ENCODE peak calls at places on chromosomes 13 and 19, in five cellular contexts. O, C, V, T and I are unnamed samples.

GRCh38 chr13:34347784-34348573 is 530.0 kb downstream of the RFC3 start:
- DNase-seq in O (no peak), C (no peak), V (no peak), T (peak; percentile 5), I (no peak)

GRCh38 chr19:38635483-38636399 is 11.7 kb upstream of the ACTN4 start:
- DNase-seq in O (no peak), C (no peak), V (no peak), T (no peak), I (no peak)

GRCh38 chr13:75960538-75960994 is 324.4 kb downstream of the LMO7 start:
- DNase-seq in O (peak; percentile 30), C (no peak), V (no peak), T (no peak), I (no peak)

GRCh38 chr19:4391701-4392543 is 8.4 kb downstream of the SH3GL1 start:
- DNase-seq in O (no peak), C (no peak), V (no peak), T (peak; percentile 84), I (no peak)

GRCh38 chr13:73732350-73732749 is 401.9 kb downstream of the KLF12 start:
- DNase-seq in O (no peak), C (no peak), V (no peak), T (no peak), I (no peak)

GRCh38 chr13:109275848-109276247 is 510.5 kb downstream of the IRS2 start:
- DNase-seq in O (peak; percentile 2), C (peak; percentile 17), V (no peak), T (no peak), I (no peak)

GRCh38 chr19:4456843-4457653 is 546 bp downstream of the UBXN6 start:
- DNase-seq in O (peak; percentile 71), C (peak; percentile 98), V (peak; percentile 78), T (no peak), I (no peak)

GRCh38 chr13:50613356-50613831 is 230.1 kb downstream of the DLEU7 start:
- DNase-seq in O (peak; percentile 89), C (no peak), V (no peak), T (no peak), I (no peak)

GRCh38 chr13:27170221-27170520 is 1.4 kb downstream of the USP12 start:
- DNase-seq in O (no peak), C (no peak), V (no peak), T (no peak), I (no peak)

GRCh38 chr19:46181386-46181774 is 33.3 kb downstream of the IGFL2 start:
- DNase-seq in O (no peak), C (no peak), V (no peak), T (no peak), I (peak; percentile 12)

GRCh38 chr19:3511506-3512251 is 5.6 kb downstream of the FZR1 start:
- DNase-seq in O (no peak), C (no peak), V (no peak), T (no peak), I (no peak)

DNA sequence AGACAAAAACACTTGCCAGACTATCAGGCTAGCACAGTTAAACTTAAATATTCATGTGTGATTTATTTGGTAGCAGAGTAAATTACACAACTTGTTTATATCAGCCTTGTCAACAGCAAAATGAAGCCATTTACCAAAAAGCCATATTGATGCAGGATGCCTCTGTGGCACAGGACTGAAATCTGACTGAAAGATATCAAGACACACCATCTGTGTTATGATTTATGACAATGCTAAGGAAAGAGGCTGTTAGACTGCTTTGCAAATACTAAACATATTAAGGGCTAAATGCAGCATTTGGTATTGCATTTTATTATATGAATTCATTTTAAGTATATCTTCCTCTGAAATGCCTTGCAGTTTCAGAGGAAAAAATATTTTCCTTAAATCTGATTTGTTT is 44.8 kb upstream of the FNDC3A start:
- DNase-seq in O (no peak), C (peak; percentile 9), V (no peak), T (no peak), I (no peak)
- TF ChIP-seq GABPA in O (no peak), C (no peak), V (no peak), T (no peak), I (no peak)

GRCh38 chr19:51460164-51460992 is 2.1 kb upstream of the SIGLEC8 start:
- DNase-seq in O (peak; percentile 78), C (peak; percentile 58), V (no peak), T (peak; percentile 21), I (peak; percentile 83)
- TF ChIP-seq POLR2AphosphoS5 in O (no peak), C (no peak), V (no peak), T (no peak), I (peak; percentile 63)

GRCh38 chr19:47660435-47660832 is 51.5 kb downstream of the BICRA start:
- DNase-seq in O (no peak), C (no peak), V (no peak), T (peak; percentile 87), I (no peak)

GRCh38 chr19:47661161-47661560 is 52.1 kb upstream of the EHD2 start:
- DNase-seq in O (no peak), C (no peak), V (no peak), T (no peak), I (no peak)

GRCh38 chr19:47663435-47663910 is 49.7 kb upstream of the EHD2 start:
- DNase-seq in O (no peak), C (no peak), V (no peak), T (peak; percentile 14), I (no peak)

GRCh38 chr19:47661571-47661970 is 51.7 kb upstream of the EHD2 start:
- DNase-seq in O (no peak), C (no peak), V (no peak), T (no peak), I (no peak)

DNA sequence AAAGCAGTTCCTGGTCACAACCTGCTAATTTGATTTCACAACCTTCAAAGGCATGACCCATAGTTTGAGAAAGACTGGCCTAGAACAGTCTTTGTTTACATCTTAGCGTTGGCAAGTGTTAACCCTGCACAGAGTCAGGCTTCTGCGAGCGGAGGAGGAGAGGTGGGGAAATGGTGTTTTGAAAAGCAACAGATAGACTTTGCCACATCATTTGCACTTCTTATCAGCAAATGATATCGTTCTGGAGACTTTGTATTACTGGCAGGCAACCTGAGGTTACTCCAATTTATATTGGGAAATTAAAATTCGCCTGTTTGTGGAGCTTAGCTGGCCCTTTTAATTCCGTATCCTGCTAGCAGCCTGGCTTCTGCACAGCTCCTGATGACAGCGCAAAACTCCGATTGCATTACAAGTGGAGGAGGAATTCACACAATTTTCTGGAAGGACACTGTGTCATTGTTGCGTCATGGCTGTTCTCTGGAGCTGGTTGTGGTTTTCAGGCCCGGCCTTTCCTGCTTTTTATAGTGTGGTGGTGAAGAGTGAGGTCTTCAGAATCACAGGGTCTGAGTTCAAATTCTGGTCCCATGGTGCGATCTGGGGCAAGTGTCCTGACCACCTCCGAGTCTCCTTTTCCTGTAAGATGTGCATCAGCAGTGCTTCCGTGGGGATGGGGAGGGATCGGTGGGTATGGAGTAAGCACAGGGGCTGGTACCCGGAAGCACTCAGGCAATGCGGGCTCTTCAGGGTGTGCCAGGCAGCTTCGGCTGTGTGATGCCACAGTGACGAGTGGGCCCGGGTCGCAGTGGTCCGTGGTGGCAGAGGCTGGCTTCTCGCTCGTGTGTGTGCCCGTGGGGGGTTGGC is 49.1 kb upstream of the EHD2 start:
- DNase-seq in O (peak; percentile 71), C (no peak), V (no peak), T (peak; percentile 59), I (peak; percentile 68)
- TF ChIP-seq GABPA in O (no peak), C (no peak), V (no peak), T (no peak), I (no peak)

GRCh38 chr19:13838071-13838942 is 38.6 kb upstream of the NANOS3 start:
- DNase-seq in O (no peak), C (no peak), V (no peak), T (no peak), I (no peak)

GRCh38 chr19:13838943-13839192 is 38.1 kb upstream of the NANOS3 start:
- DNase-seq in O (peak; percentile 92), C (peak; percentile 84), V (no peak), T (no peak), I (no peak)

GRCh38 chr19:13834308-13834790 is 39.1 kb downstream of the ZSWIM4 start:
- DNase-seq in O (no peak), C (no peak), V (no peak), T (no peak), I (no peak)

GRCh38 chr19:13833330-13834265 is 38.4 kb downstream of the ZSWIM4 start:
- DNase-seq in O (peak; percentile 95), C (peak; percentile 99), V (peak; percentile 99), T (peak; percentile 84), I (peak; percentile 93)

DNA sequence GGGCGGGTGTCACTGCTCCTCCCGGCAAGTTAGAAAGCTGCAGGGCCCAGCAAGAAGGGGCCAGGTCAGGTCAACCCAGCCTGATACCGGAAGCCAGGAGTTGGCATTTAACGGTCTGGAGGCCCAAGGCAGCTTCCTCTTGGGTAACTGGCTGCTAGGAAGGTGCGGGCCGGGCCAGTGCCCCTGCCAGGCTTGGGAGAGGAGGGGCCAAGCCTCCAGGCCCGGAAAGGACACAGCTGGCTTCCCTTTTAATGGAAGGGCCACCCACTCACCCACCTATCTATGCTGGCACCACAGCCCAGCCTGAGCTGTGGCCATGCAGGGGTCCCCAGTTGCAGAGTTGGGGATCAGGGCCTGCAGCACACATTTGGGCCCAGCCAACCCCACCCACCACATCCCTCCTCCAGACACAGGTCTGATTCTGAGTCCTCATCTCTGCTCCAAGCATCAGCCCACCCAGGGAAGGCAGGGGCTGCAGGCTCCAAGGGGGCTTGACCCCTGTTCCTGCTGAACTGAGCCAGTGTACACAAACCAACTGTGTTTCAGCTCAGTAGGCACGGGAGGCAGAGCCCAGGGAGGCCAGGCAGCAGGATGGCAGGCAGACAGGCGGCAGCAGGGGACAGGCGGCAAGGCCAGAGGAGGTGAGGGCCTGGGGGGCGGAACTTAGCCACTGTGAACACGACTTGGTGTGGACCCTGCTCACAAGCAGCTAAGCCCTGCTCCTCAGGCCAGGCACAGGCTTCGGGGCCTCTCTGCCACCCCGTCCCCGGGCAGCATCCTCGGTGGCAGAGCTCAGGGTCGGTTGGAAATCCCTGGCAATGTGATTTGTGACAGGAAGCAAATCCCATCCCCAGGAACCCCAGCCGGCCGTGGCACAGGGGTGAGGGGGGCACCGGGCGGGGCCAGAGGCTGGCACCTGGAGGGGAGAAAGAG is 40.8 kb downstream of the ZSWIM4 start:
- DNase-seq in O (no peak), C (no peak), V (no peak), T (no peak), I (peak; percentile 96)
- TF ChIP-seq POLR2AphosphoS5 in O (peak; percentile 38), C (no peak), V (no peak), T (no peak), I (peak; percentile 87)

GRCh38 chr19:15631817-15632216 is 8.9 kb upstream of the CYP4F3 start:
- DNase-seq in O (peak; percentile 62), C (peak; percentile 47), V (no peak), T (peak; percentile 27), I (peak; percentile 39)
- TF ChIP-seq GABPA in O (no peak), C (no peak), V (no peak), T (no peak), I (no peak)